ENCODE peak calls at places on chromosomes 2 and 18, in six cellular contexts. W is A549, L is K562, G is NB4, S is endothelial cell of umbilical vein, P is HepG2. O is an unnamed sample.

GRCh38 chr2:149152597-149152996 is 114.1 kb downstream of the LYPD6B start:
- DNase-seq in P (no peak), S (no peak), W (no peak), L (no peak), G (peak), O (no peak)

GRCh38 chr2:41937921-41938708 is 109.7 kb upstream of the PKDCC start:
- DNase-seq in W (peak), P (no peak), S (no peak), L (no peak), G (no peak), O (no peak)

GRCh38 chr2:141534671-141535359 is 596.0 kb downstream of the LRP1B start:
- DNase-seq in P (no peak), S (peak), L (no peak), G (peak), W (no peak), O (no peak)

GRCh38 chr18:78246041-78246440 is 733.6 kb upstream of the SALL3 start:
- DNase-seq in G (no peak), S (no peak), L (no peak), W (no peak), P (no peak), O (no peak)

GRCh38 chr2:217799553-217800432 is 203.0 kb downstream of the TNS1 start:
- DNase-seq in W (no peak), P (no peak), S (no peak), L (no peak), G (no peak), O (no peak)

GRCh38 chr2:73293534-73294171 is at the start of gene EGR4:
- DNase-seq in G (peak), W (peak), L (peak), P (peak), S (peak), O (peak)

GRCh38 chr2:212032536-212033219 is 505.9 kb downstream of the ERBB4 start:
- DNase-seq in L (no peak), S (peak), P (no peak), W (no peak), G (no peak), O (no peak)

GRCh38 chr2:9255416-9255815 is 48.8 kb downstream of the ASAP2 start:
- DNase-seq in P (no peak), G (no peak), W (no peak), S (no peak), L (no peak), O (no peak)

GRCh38 chr2:157438907-157439791 is 4.7 kb downstream of the CYTIP start:
- DNase-seq in W (no peak), S (no peak), G (peak), P (no peak), L (no peak), O (no peak)

GRCh38 chr2:8520791-8521344 is 161.0 kb upstream of the ID2 start:
- DNase-seq in S (no peak), L (no peak), W (no peak), P (no peak), G (peak), O (no peak)

GRCh38 chr2:7792031-7792651 is 874.9 kb downstream of the RNF144A start:
- DNase-seq in S (no peak), P (peak), G (no peak), W (no peak), L (no peak), O (no peak)

GRCh38 chr2:145185696-145186095 is 665.8 kb upstream of the ZEB2 start:
- DNase-seq in G (no peak), P (no peak), S (no peak), W (no peak), L (no peak), O (no peak)

GRCh38 chr18:79900610-79901570 is 50.6 kb downstream of the SLC66A2 start:
- DNase-seq in G (no peak), W (no peak), S (no peak), L (no peak), P (no peak), O (no peak)

GRCh38 chr2:207505728-207506127 is 24.0 kb upstream of the CREB1 start:
- DNase-seq in W (peak), P (no peak), G (peak), L (no peak), S (peak), O (no peak)

GRCh38 chr2:195559431-195559914 is 97.6 kb upstream of the SLC39A10 start:
- DNase-seq in S (no peak), L (no peak), W (no peak), P (no peak), G (peak), O (peak)

GRCh38 chr2:112118148-112118547 is 20.0 kb upstream of the FBLN7 start:
- DNase-seq in W (peak), L (no peak), P (peak), G (no peak), S (no peak), O (no peak)

GRCh38 chr2:28389399-28390240 is 3.0 kb upstream of the FOSL2 start:
- DNase-seq in S (peak), G (no peak), P (no peak), W (no peak), L (no peak), O (no peak)

GRCh38 chr18:80196528-80197320 is 50.6 kb downstream of the PARD6G start:
- DNase-seq in G (no peak), S (no peak), L (no peak), W (no peak), P (no peak), O (no peak)

GRCh38 chr2:39492095-39492590 is 55.1 kb upstream of the MAP4K3 start:
- DNase-seq in W (peak), L (peak), G (peak), P (peak), S (peak), O (peak)

GRCh38 chr2:49044680-49045079 is 109.6 kb downstream of the FSHR start:
- DNase-seq in G (peak), L (no peak), S (no peak), W (no peak), P (peak), O (no peak)

GRCh38 chr18:11996190-11996754 is 15.0 kb downstream of the IMPA2 start:
- DNase-seq in P (no peak), G (no peak), W (no peak), L (no peak), S (no peak), O (no peak)

GRCh38 chr2:118800736-118801135 is 46.7 kb downstream of the EN1 start:
- DNase-seq in W (no peak), G (no peak), L (no peak), P (no peak), S (no peak), O (no peak)

GRCh38 chr18:78160961-78161656 is 818.5 kb upstream of the SALL3 start:
- DNase-seq in P (no peak), S (no peak), G (no peak), L (no peak), W (no peak), O (no peak)

GRCh38 chr2:189142893-189143759 is 36.4 kb downstream of the COL5A2 start:
- DNase-seq in L (peak), P (peak), S (peak), G (peak), W (peak), O (peak)

GRCh38 chr2:141923657-141924056 is 207.2 kb downstream of the LRP1B start:
- DNase-seq in P (no peak), L (no peak), S (no peak), W (no peak), G (no peak), O (no peak)

GRCh38 chr2:101114815-101115214 is 36.4 kb downstream of the TBC1D8 start:
- DNase-seq in G (peak), L (no peak), S (no peak), W (no peak), P (no peak), O (no peak)

GRCh38 chr18:72942766-72943165 is 75.0 kb upstream of the NETO1 start:
- DNase-seq in P (no peak), W (no peak), L (no peak), G (no peak), S (no peak), O (no peak)

GRCh38 chr18:74115046-74115445 is 32.6 kb downstream of the FBXO15 start:
- DNase-seq in L (no peak), W (no peak), S (no peak), P (no peak), G (no peak), O (no peak)

GRCh38 chr18:28794459-28795245 is 617.7 kb upstream of the CDH2 start:
- DNase-seq in W (peak), G (no peak), L (no peak), P (no peak), S (peak), O (no peak)

GRCh38 chr2:158953926-158954763 is 14.3 kb upstream of the TANC1 start:
- DNase-seq in P (peak), W (peak), L (no peak), S (peak), G (peak), O (no peak)

GRCh38 chr2:120442541-120442922 is 96.6 kb downstream of the INHBB start:
- DNase-seq in S (no peak), G (no peak), L (no peak), W (no peak), P (no peak), O (no peak)

GRCh38 chr2:164882276-164882675 is 40.7 kb upstream of the COBLL1 start:
- DNase-seq in L (no peak), W (no peak), G (no peak), P (no peak), S (no peak), O (no peak)

GRCh38 chr2:127820080-127820668 is 9.2 kb upstream of the WDR33 start:
- DNase-seq in W (peak), G (peak), P (no peak), S (no peak), L (no peak), O (no peak)

GRCh38 chr2:210617732-210618330 is 61.4 kb downstream of the CPS1 start:
- DNase-seq in L (peak), W (peak), P (peak), S (peak), G (peak), O (no peak)

GRCh38 chr2:73078457-73079411 is 7.2 kb upstream of the SFXN5 start:
- DNase-seq in S (no peak), L (no peak), P (no peak), W (no peak), G (peak), O (no peak)

GRCh38 chr18:50560681-50561629 is 1.1 kb downstream of the MAPK4 start:
- DNase-seq in S (no peak), W (no peak), L (no peak), G (no peak), P (no peak), O (no peak)

GRCh38 chr2:150110548-150110947 is 376.9 kb downstream of the RND3 start:
- DNase-seq in P (no peak), G (no peak), W (no peak), L (no peak), S (no peak), O (no peak)

GRCh38 chr2:7742301-7742700 is 825.1 kb downstream of the RNF144A start:
- DNase-seq in G (no peak), P (no peak), W (no peak), S (no peak), L (no peak), O (no peak)

GRCh38 chr2:218019411-218020060 is 16.7 kb upstream of the TNS1 start:
- DNase-seq in S (no peak), G (peak), L (no peak), W (no peak), P (no peak), O (no peak)

GRCh38 chr2:121898483-121898882 is 143.0 kb downstream of the TSN start:
- DNase-seq in S (peak), P (no peak), W (no peak), G (no peak), L (no peak), O (no peak)
- TF ChIP-seq MYC in S (no peak), P (no peak), W (no peak), G (no peak), L (no peak), O (no peak)

DNA sequence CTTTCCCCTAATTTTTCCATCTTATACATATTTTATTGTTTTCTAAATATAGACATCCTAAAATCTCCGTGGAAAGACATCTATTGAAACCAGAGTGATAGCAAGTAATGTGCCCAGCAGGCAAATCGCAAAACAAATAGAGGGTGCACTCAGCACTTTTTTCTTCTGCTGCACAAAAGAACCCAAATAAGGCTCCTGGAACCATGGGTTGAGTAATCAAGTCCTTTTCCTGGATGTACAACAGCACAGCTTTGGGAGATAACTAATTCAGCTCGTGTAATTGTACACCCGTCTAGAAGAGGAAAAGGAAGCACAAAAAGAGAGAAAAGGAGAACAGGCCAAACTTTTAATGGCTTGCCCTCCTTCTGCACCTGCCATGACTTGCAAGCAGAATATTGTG is 126.9 kb upstream of the TLK1 start:
- DNase-seq in G (no peak), L (no peak), W (no peak), S (no peak), P (no peak), O (no peak)
- TF ChIP-seq MYC in G (no peak), L (no peak), W (no peak), S (no peak), P (no peak), O (no peak)

GRCh38 chr2:30424231-30424630 is 22.8 kb upstream of the LCLAT1 start:
- DNase-seq in S (no peak), W (no peak), L (no peak), G (no peak), P (no peak), O (no peak)

GRCh38 chr2:30421026-30421425 is 26.0 kb upstream of the LCLAT1 start:
- DNase-seq in P (no peak), S (no peak), L (peak), W (no peak), G (peak), O (no peak)

GRCh38 chr2:30421551-30422436 is 25.3 kb upstream of the LCLAT1 start:
- DNase-seq in S (no peak), P (no peak), G (peak), L (no peak), W (no peak), O (peak)

GRCh38 chr2:30425326-30425725 is 21.7 kb upstream of the LCLAT1 start:
- DNase-seq in W (no peak), L (no peak), G (no peak), S (no peak), P (no peak), O (no peak)

GRCh38 chr2:30422437-30422805 is 24.6 kb upstream of the LCLAT1 start:
- DNase-seq in L (peak), W (peak), S (no peak), P (no peak), G (peak), O (peak)
- TF ChIP-seq MYC in L (no peak), W (no peak), S (no peak), P (no peak), G (no peak), O (no peak)

GRCh38 chr2:27233341-27233740 is 16.2 kb downstream of the CAD start:
- DNase-seq in S (no peak), W (no peak), L (no peak), P (no peak), G (no peak), O (no peak)
- TF ChIP-seq MYC in S (no peak), W (no peak), L (no peak), P (no peak), G (no peak), O (no peak)

GRCh38 chr2:233074106-233074505 is 14.0 kb downstream of the INPP5D start:
- DNase-seq in L (no peak), P (no peak), W (no peak), G (no peak), S (no peak), O (no peak)

GRCh38 chr2:233072838-233073237 is 12.7 kb downstream of the INPP5D start:
- DNase-seq in L (no peak), W (no peak), G (no peak), P (no peak), S (no peak), O (no peak)

GRCh38 chr2:233075966-233076339 is 15.8 kb downstream of the INPP5D start:
- DNase-seq in L (no peak), W (no peak), P (no peak), G (peak), S (peak), O (peak)

GRCh38 chr2:233076749-233077148 is 16.6 kb downstream of the INPP5D start:
- DNase-seq in S (peak), L (no peak), G (peak), P (no peak), W (no peak), O (no peak)

GRCh38 chr2:233075141-233075965 is 15.2 kb downstream of the INPP5D start:
- DNase-seq in P (peak), G (peak), S (no peak), L (no peak), W (no peak), O (no peak)
- TF ChIP-seq MYC in P (no peak), G (peak), S (no peak), L (no peak), W (no peak), O (no peak)

DNA sequence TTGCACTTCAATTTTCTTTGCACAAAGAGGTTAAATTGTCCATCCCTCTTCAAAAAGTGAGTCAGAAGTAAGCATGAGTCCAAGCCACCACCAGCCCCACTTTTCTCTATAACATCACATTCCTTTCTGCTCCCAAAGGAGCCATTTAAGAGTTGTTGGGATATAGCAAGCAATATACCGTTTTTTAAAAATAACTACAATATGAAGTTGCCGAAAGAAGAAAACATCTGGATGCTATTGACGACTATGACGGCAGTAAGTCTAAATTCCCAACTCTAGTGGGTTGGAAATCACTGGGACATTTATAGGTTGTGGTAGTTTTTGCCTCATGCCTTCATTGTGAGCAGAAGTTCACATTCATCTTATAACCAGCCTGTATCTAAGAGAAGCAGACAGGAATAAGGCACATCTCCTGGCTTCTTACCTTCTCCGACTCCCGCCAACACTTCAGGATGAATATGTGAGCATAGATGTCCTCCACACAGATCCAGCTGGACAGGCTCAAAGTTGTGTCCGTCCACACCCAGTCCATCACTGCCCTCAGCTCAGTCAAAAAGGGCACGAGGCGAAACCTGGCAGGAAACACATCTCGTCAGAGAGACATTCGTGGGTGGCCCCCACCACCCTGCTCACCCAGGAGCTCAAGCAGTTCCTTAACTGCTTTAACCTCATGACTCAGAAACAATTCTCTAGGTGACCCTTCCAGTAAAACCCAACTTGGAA is 163.6 kb downstream of the NAPG start:
- DNase-seq in W (no peak), S (no peak), P (no peak), G (no peak), L (no peak), O (no peak)
- TF ChIP-seq MYC in W (no peak), S (no peak), P (no peak), G (no peak), L (no peak), O (no peak)

GRCh38 chr2:85853499-85854165 is 35.2 kb downstream of the ST3GAL5 start:
- DNase-seq in P (no peak), S (peak), G (no peak), L (no peak), W (no peak), O (peak)

GRCh38 chr2:85850451-85850850 is 38.3 kb downstream of the ST3GAL5 start:
- DNase-seq in W (no peak), S (no peak), P (no peak), G (no peak), L (no peak), O (no peak)

GRCh38 chr2:85852979-85853498 is 35.8 kb downstream of the ST3GAL5 start:
- DNase-seq in G (no peak), S (no peak), W (no peak), L (no peak), P (no peak), O (peak)

GRCh38 chr2:85852078-85852790 is 36.6 kb downstream of the ST3GAL5 start:
- DNase-seq in S (no peak), W (no peak), L (no peak), P (no peak), G (no peak), O (no peak)

DNA sequence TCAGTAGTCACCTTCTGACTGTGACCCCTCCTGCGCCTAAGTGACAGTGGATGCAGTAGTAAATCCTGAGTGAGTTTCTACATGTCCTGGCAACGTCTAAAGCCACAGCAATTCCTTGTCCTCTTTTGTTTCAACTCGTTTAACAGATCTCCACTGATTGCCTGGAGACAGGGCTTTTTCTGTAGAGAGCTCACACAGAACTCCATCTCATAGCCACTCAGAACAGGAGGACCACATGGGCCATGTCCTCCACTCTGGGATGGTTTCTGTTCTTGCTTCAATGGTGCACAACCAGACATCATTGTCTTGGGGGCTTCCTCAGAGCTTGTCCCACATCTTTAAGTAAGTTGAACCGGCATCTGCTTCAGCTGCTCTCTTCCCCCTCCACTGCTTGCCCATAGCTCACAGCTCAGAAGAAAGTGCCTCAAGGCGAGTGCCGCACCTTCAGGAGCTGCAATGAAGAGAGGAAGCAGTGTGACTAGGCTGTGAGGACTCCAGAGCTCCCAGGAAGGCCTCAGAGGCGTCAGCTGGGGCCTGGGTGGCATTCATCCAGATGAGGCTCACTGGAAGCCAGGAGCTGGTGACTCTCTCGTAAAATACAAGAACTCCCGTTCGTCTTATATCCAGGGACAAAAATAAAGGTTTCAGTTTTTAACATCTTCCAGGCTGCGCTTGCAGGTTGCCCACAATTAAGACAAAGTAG is 37.4 kb downstream of the ST3GAL5 start:
- DNase-seq in G (no peak), L (no peak), P (no peak), S (no peak), W (no peak), O (no peak)
- TF ChIP-seq MYC in G (no peak), L (no peak), P (no peak), S (no peak), W (no peak), O (no peak)

GRCh38 chr2:134323777-134324176 is 69.9 kb downstream of the MGAT5 start:
- DNase-seq in W (no peak), G (no peak), L (no peak), S (no peak), P (no peak), O (no peak)
- TF ChIP-seq MYC in W (no peak), G (no peak), L (no peak), S (no peak), P (no peak), O (no peak)

GRCh38 chr2:237432484-237433092 is 18.6 kb upstream of the COL6A3 start:
- DNase-seq in W (peak), G (no peak), S (no peak), L (no peak), P (no peak), O (no peak)
- TF ChIP-seq MYC in W (no peak), G (no peak), S (no peak), L (no peak), P (no peak), O (no peak)

O was measured in GM12878.